ENCODE peak calls at places on chromosomes 13 and 19, in five cellular contexts. M is left lung, I is ovary, B is MM.1S, D is H7. X is an unnamed sample.

GRCh38 chr19:11420429-11420893 is 1.3 kb upstream of the RGL3 start:
- DNase-seq in M (peak; percentile 81), I (peak; percentile 64), B (no peak), D (peak; percentile 55), X (no peak)

GRCh38 chr13:33869005-33869404 is 51.1 kb downstream of the RFC3 start:
- DNase-seq in M (no peak), I (no peak), B (no peak), D (no peak), X (no peak)

GRCh38 chr13:85142351-85142750 is 656.9 kb downstream of the SLITRK6 start:
- DNase-seq in M (no peak), I (no peak), B (no peak), D (no peak), X (no peak)

GRCh38 chr13:34258646-34259386 is 440.9 kb downstream of the RFC3 start:
- DNase-seq in M (no peak), I (no peak), B (no peak), D (no peak), X (no peak)

GRCh38 chr19:58181902-58182576 is 822 bp upstream of the ZNF274 start:
- DNase-seq in M (no peak), I (peak; percentile 27), B (peak; percentile 55), D (peak; percentile 52), X (peak; percentile 40)

GRCh38 chr19:17721821-17722220 is 2.5 kb downstream of the MAP1S start:
- DNase-seq in M (peak; percentile 89), I (no peak), B (no peak), D (no peak), X (peak; percentile 79)

GRCh38 chr19:3807574-3808354 is 21.6 kb upstream of the MATK start:
- DNase-seq in M (no peak), I (no peak), B (no peak), D (no peak), X (no peak)

GRCh38 chr13:64529874-64530485 is 2700.2 kb downstream of the PCDH9 start:
- DNase-seq in M (no peak), I (no peak), B (no peak), D (peak; percentile 20), X (no peak)

GRCh38 chr13:97142452-97142851 is 79.7 kb upstream of the MBNL2 start:
- DNase-seq in M (no peak), I (no peak), B (no peak), D (peak; percentile 10), X (no peak)

GRCh38 chr13:25493930-25494707 is 122.3 kb downstream of the ATP8A2 start:
- DNase-seq in M (no peak), I (no peak), B (no peak), D (peak; percentile 42), X (no peak)

GRCh38 chr19:4870025-4870700 is 2.7 kb upstream of the PLIN3 start:
- DNase-seq in M (peak; percentile 83), I (peak; percentile 61), B (no peak), D (peak; percentile 33), X (peak; percentile 82)

GRCh38 chr13:98182589-98182988 is 5.5 kb upstream of the RNF113B start:
- DNase-seq in M (no peak), I (no peak), B (no peak), D (no peak), X (no peak)

GRCh38 chr13:25598421-25598820 is 226.6 kb downstream of the ATP8A2 start:
- DNase-seq in M (no peak), I (no peak), B (no peak), D (no peak), X (no peak)

GRCh38 chr13:94947392-94947791 is 235.0 kb upstream of the SOX21 start:
- DNase-seq in M (no peak), I (no peak), B (no peak), D (no peak), X (no peak)

GRCh38 chr19:3481241-3482090 is 1.1 kb upstream of the SMIM24 start:
- DNase-seq in M (no peak), I (no peak), B (no peak), D (peak; percentile 66), X (no peak)

GRCh38 chr19:11058246-11059030 is 30.8 kb upstream of the LDLR start:
- DNase-seq in M (no peak), I (no peak), B (no peak), D (peak; percentile 67), X (no peak)

GRCh38 chr13:42992585-42993122 is 613 bp upstream of the EPSTI1 start:
- DNase-seq in M (no peak), I (no peak), B (peak; percentile 48), D (no peak), X (no peak)

GRCh38 chr13:36006347-36006746 is 124.8 kb downstream of the DCLK1 start:
- DNase-seq in M (no peak), I (no peak), B (no peak), D (no peak), X (no peak)

GRCh38 chr13:87884874-87885273 is 213.7 kb downstream of the SLITRK5 start:
- DNase-seq in M (no peak), I (no peak), B (no peak), D (peak; percentile 4), X (peak; percentile 67)

GRCh38 chr19:15469513-15470297 is 5.4 kb upstream of the RASAL3 start:
- DNase-seq in M (peak; percentile 84), I (no peak), B (no peak), D (peak; percentile 83), X (no peak)

GRCh38 chr13:101703838-101704237 is 251.4 kb downstream of the ITGBL1 start:
- DNase-seq in M (no peak), I (no peak), B (no peak), D (no peak), X (no peak)

GRCh38 chr13:109735567-109735966 is 50.8 kb downstream of the IRS2 start:
- DNase-seq in M (no peak), I (no peak), B (no peak), D (no peak), X (no peak)

GRCh38 chr19:56971230-56971629 is 130.7 kb upstream of the PEG3 start:
- DNase-seq in M (no peak), I (no peak), B (no peak), D (no peak), X (no peak)

GRCh38 chr13:35954207-35954560 is 177.0 kb downstream of the DCLK1 start:
- DNase-seq in M (no peak), I (no peak), B (no peak), D (no peak), X (no peak)

GRCh38 chr19:52734340-52734892 is 428 bp downstream of the ZNF611 start:
- DNase-seq in M (peak; percentile 83), I (peak; percentile 57), B (no peak), D (peak; percentile 80), X (peak; percentile 28)

GRCh38 chr19:999379-999719 is 870 bp upstream of the GRIN3B start:
- DNase-seq in M (no peak), I (no peak), B (no peak), D (no peak), X (no peak)
- H3K27me3 ChIP-seq in M (peaks cover 97% of the 10 kb centered on the region), I (peaks cover 13% of the 10 kb centered on the region), B (peaks cover 51% of the 10 kb centered on the region), D (peaks cover 33% of the 10 kb centered on the region), X (peaks cover 9% of the 10 kb centered on the region)

DNA sequence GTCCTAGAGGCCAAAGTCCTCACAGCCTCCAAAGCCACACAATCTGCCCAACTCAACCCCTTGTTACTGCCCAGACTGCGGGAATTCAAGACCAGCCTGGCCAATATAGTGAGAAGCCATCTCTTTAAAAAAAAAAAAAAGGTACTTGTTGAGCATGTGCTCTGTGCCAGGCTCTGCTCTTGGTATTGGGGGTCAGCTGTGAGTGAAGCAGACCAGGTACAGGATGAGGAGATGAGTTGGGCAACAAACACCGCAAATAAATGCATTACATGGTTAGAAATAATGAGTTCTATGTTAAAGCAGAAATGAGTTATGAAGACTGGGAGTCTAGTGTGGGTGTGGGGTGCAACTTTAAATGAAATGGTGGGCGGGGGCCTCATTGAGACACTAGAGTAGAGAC is 9.9 kb downstream of the GRIK5 start:
- DNase-seq in M (no peak), I (no peak), B (no peak), D (no peak), X (no peak)
- H3K36me3 ChIP-seq in M (no peaks in the 10 kb centered on the region), I (no peaks in the 10 kb centered on the region), B (no peaks in the 10 kb centered on the region), D (peaks cover 37% of the 10 kb centered on the region), X (no peaks in the 10 kb centered on the region)

GRCh38 chr13:67651908-67652307 is 421.8 kb upstream of the PCDH9 start:
- DNase-seq in M (no peak), I (no peak), B (no peak), D (no peak), X (no peak)

GRCh38 chr13:67650471-67650870 is 420.3 kb upstream of the PCDH9 start:
- DNase-seq in M (no peak), I (no peak), B (no peak), D (no peak), X (no peak)

DNA sequence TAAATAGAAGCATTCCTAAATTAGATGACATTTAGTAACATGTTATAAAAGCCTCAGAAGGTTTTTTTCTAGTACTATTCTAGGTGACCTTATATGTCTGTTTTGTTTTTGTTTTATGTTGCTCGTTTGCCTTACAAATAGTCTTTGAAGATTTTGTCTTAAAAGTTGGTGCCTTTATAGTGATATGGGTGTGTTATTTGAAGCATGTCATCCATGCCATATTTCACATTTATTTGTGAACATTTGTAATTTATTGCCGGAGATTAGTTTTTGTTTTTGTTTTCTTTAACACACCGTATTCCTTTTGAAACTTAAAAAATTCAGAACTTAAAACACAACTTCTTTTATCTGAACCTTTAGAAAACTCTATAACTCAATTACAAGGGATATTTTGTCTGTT is 422.8 kb upstream of the PCDH9 start:
- DNase-seq in M (no peak), I (no peak), B (no peak), D (no peak), X (no peak)
- H3K4me3 ChIP-seq in M (no peak overlapping the region), I (no peak overlapping the region), B (no peak overlapping the region), D (no peak overlapping the region), X (no peak overlapping the region)

GRCh38 chr19:2248136-2249009 is 750 bp upstream of the AMH start:
- DNase-seq in M (peak; percentile 47), I (no peak), B (no peak), D (no peak), X (no peak)

GRCh38 chr19:2251577-2252480 is 2.7 kb downstream of the AMH start:
- DNase-seq in M (no peak), I (no peak), B (no peak), D (peak; percentile 82), X (no peak)

GRCh38 chr19:2250765-2251576 is 1.8 kb downstream of the AMH start:
- DNase-seq in M (no peak), I (no peak), B (no peak), D (no peak), X (no peak)

GRCh38 chr19:2249010-2249866 is at the start of gene AMH:
- DNase-seq in M (peak; percentile 65), I (no peak), B (no peak), D (no peak), X (no peak)

GRCh38 chr19:2249880-2250764 is 999 bp downstream of the AMH start:
- DNase-seq in M (no peak), I (no peak), B (no peak), D (peak; percentile 84), X (no peak)
- H3K27me3 ChIP-seq in M (peaks cover 56% of the 10 kb centered on the region), I (peaks cover 16% of the 10 kb centered on the region), B (no peaks in the 10 kb centered on the region), D (peaks cover 14% of the 10 kb centered on the region), X (no peaks in the 10 kb centered on the region)

DNA sequence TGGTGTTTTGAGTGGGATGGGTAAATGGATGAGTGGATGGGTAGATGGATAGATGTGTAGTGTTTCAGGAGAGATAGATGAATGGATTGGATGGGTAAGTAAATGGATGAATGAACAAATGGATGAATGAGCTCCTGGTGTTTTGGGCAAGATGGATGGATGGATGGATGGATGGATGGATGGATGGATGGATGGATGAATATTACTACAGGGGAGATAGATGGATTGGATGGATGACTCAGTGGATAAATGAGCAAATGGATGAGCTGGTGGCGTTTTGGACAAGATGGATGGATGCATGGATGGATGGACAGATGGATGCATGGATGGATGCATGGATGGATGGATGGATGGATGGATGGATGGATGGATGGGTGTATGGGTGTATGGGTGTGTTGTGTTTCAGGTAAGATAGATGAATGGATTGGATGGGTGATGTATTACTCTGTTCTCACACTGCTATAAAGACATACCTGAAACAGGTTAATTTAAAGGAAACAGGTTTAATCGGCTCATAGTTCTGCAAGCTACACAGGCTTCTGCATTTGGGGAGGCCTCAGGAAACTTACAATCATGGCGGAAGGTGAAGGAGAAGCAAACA is 12.3 kb downstream of the ZSWIM4 start:
- DNase-seq in M (no peak), I (no peak), B (no peak), D (no peak), X (no peak)
- H3K36me3 ChIP-seq in M (no peaks in the 10 kb centered on the region), I (no peaks in the 10 kb centered on the region), B (no peaks in the 10 kb centered on the region), D (peaks cover 6% of the 10 kb centered on the region), X (peaks cover 92% of the 10 kb centered on the region)